ENCODE peak calls at places on chromosomes 7 and 10, in seven cellular contexts. One of them, this sample, is unnamed. For H3K27me3 and H3K9me3, the result is how much of the 10 kb centered on the place peaks cover.

GRCh38 chr10:12849351-12850181 is 151.9 kb downstream of the CCDC3 start:
- DNase-seq in right lobe of liver: no peak
- DNase-seq in psoas muscle: no peak
- DNase-seq in PC-3: no peak
- DNase-seq in SJSA1: no peak
- DNase-seq in NT2/D1: no peak
- DNase-seq in body of pancreas: no peak
- DNase-seq in this sample: no peak

GRCh38 chr7:138853448-138853847 is 55.5 kb upstream of the ATP6V0A4 start:
- DNase-seq in right lobe of liver: no peak
- DNase-seq in psoas muscle: no peak
- DNase-seq in PC-3: no peak
- DNase-seq in SJSA1: no peak
- DNase-seq in NT2/D1: no peak
- DNase-seq in body of pancreas: no peak
- DNase-seq in this sample: no peak

GRCh38 chr10:7192831-7193348 is 217.9 kb downstream of the SFMBT2 start:
- DNase-seq in right lobe of liver: no peak
- DNase-seq in psoas muscle: no peak
- DNase-seq in PC-3: no peak
- DNase-seq in SJSA1: no peak
- DNase-seq in NT2/D1: no peak
- DNase-seq in body of pancreas: no peak
- DNase-seq in this sample: no peak

GRCh38 chr7:95996174-95996573 is 223.8 kb downstream of the DYNC1I1 start:
- DNase-seq in right lobe of liver: no peak
- DNase-seq in psoas muscle: no peak
- DNase-seq in PC-3: no peak
- DNase-seq in SJSA1: peak
- DNase-seq in NT2/D1: no peak
- DNase-seq in body of pancreas: no peak
- DNase-seq in this sample: no peak

GRCh38 chr10:119479048-119479394 is 63.5 kb downstream of the RGS10 start:
- DNase-seq in right lobe of liver: no peak
- DNase-seq in psoas muscle: no peak
- DNase-seq in PC-3: no peak
- DNase-seq in SJSA1: no peak
- DNase-seq in NT2/D1: no peak
- DNase-seq in body of pancreas: no peak
- DNase-seq in this sample: no peak

GRCh38 chr10:93458821-93459257 is 23.3 kb downstream of the MYOF start:
- DNase-seq in right lobe of liver: no peak
- DNase-seq in psoas muscle: peak
- DNase-seq in PC-3: peak
- DNase-seq in SJSA1: peak
- DNase-seq in NT2/D1: peak
- DNase-seq in body of pancreas: peak
- DNase-seq in this sample: peak

GRCh38 chr10:130138479-130138866 is 2.3 kb downstream of the GLRX3 start:
- DNase-seq in right lobe of liver: no peak
- DNase-seq in psoas muscle: no peak
- DNase-seq in PC-3: peak
- DNase-seq in SJSA1: no peak
- DNase-seq in NT2/D1: no peak
- DNase-seq in body of pancreas: no peak
- DNase-seq in this sample: no peak

GRCh38 chr7:43492906-43493305 is 90.0 kb upstream of the STK17A start:
- DNase-seq in right lobe of liver: no peak
- DNase-seq in psoas muscle: no peak
- DNase-seq in PC-3: no peak
- DNase-seq in SJSA1: no peak
- DNase-seq in NT2/D1: no peak
- DNase-seq in body of pancreas: no peak
- DNase-seq in this sample: no peak

GRCh38 chr10:124917168-124917938 is 24.6 kb upstream of the ZRANB1 start:
- DNase-seq in right lobe of liver: peak
- DNase-seq in psoas muscle: peak
- DNase-seq in PC-3: peak
- DNase-seq in SJSA1: peak
- DNase-seq in NT2/D1: no peak
- DNase-seq in body of pancreas: peak
- DNase-seq in this sample: no peak

GRCh38 chr7:138919256-138919655 is 61.9 kb downstream of the KIAA1549 start:
- DNase-seq in right lobe of liver: no peak
- DNase-seq in psoas muscle: no peak
- DNase-seq in PC-3: peak
- DNase-seq in SJSA1: no peak
- DNase-seq in NT2/D1: no peak
- DNase-seq in body of pancreas: no peak
- DNase-seq in this sample: no peak

GRCh38 chr10:102237711-102238252 is 3.5 kb downstream of the PITX3 start:
- DNase-seq in right lobe of liver: no peak
- DNase-seq in psoas muscle: no peak
- DNase-seq in PC-3: no peak
- DNase-seq in SJSA1: no peak
- DNase-seq in NT2/D1: no peak
- DNase-seq in body of pancreas: no peak
- DNase-seq in this sample: no peak

GRCh38 chr10:102234866-102235597 is 6.3 kb downstream of the PITX3 start:
- DNase-seq in right lobe of liver: no peak
- DNase-seq in psoas muscle: no peak
- DNase-seq in PC-3: no peak
- DNase-seq in SJSA1: no peak
- DNase-seq in NT2/D1: no peak
- DNase-seq in body of pancreas: no peak
- DNase-seq in this sample: no peak

GRCh38 chr10:102233997-102234396 is 7.3 kb downstream of the PITX3 start:
- DNase-seq in right lobe of liver: no peak
- DNase-seq in psoas muscle: no peak
- DNase-seq in PC-3: no peak
- DNase-seq in SJSA1: no peak
- DNase-seq in NT2/D1: no peak
- DNase-seq in body of pancreas: no peak
- DNase-seq in this sample: no peak

GRCh38 chr10:102235598-102235920 is 5.8 kb downstream of the PITX3 start:
- DNase-seq in right lobe of liver: no peak
- DNase-seq in psoas muscle: no peak
- DNase-seq in PC-3: peak
- DNase-seq in SJSA1: peak
- DNase-seq in NT2/D1: no peak
- DNase-seq in body of pancreas: no peak
- DNase-seq in this sample: no peak

GRCh38 chr10:102235991-102236390 is 5.3 kb downstream of the PITX3 start:
- DNase-seq in right lobe of liver: no peak
- DNase-seq in psoas muscle: no peak
- DNase-seq in PC-3: no peak
- DNase-seq in SJSA1: no peak
- DNase-seq in NT2/D1: no peak
- DNase-seq in body of pancreas: no peak
- DNase-seq in this sample: no peak
- H3K27me3 ChIP-seq in right lobe of liver: under half
- H3K27me3 ChIP-seq in psoas muscle: under half
- H3K27me3 ChIP-seq in PC-3: under half
- H3K27me3 ChIP-seq in SJSA1: under half
- H3K27me3 ChIP-seq in NT2/D1: under half
- H3K27me3 ChIP-seq in body of pancreas: under half
- H3K27me3 ChIP-seq in this sample: under half

GRCh38 chr7:50769160-50769484 is 13.6 kb downstream of the GRB10 start:
- DNase-seq in right lobe of liver: no peak
- DNase-seq in psoas muscle: no peak
- DNase-seq in PC-3: no peak
- DNase-seq in SJSA1: no peak
- DNase-seq in NT2/D1: peak
- DNase-seq in body of pancreas: no peak
- DNase-seq in this sample: no peak
- H3K9me3 ChIP-seq in right lobe of liver: under half
- H3K9me3 ChIP-seq in psoas muscle: under half
- H3K9me3 ChIP-seq in PC-3: under half
- H3K9me3 ChIP-seq in SJSA1: under half
- H3K9me3 ChIP-seq in NT2/D1: half or more
- H3K9me3 ChIP-seq in body of pancreas: under half
- H3K9me3 ChIP-seq in this sample: under half

DNA sequence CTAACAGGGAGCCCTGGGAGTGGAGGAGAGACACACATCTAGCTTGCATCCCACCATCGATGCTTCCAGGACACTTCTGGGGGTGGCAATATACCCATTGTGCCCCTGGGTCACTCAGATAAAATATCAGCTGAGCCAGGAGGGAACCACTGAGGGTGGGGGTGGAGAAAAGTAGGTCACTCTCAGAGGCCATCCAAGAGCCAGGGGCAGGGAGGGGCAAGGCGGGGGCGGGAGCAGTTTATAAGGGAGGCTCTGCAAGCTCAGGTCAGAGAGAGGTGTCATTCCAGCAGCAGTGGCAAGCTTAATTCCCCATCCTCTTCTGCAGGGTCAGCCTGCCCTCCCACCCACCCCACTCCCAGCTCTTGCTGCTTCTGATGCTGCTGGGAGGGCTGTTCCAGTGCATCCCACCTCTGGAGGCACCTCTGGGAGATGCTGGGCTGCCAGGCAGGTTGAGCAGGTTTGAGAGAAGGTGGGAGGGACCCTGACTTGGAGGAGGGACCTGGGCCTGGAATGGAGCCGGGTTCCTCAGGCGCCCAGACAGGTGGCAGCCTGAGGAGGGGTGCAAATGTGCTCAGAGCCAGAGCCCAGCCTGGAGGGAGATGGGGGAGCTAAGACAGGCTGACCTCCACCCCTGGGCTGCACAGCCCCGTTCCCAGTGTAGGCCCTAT is 20.1 kb upstream of the TLX1 start:
- DNase-seq in right lobe of liver: no peak
- DNase-seq in psoas muscle: no peak
- DNase-seq in PC-3: peak
- DNase-seq in SJSA1: no peak
- DNase-seq in NT2/D1: no peak
- DNase-seq in body of pancreas: no peak
- DNase-seq in this sample: no peak
- H3K27me3 ChIP-seq in right lobe of liver: under half
- H3K27me3 ChIP-seq in psoas muscle: under half
- H3K27me3 ChIP-seq in PC-3: under half
- H3K27me3 ChIP-seq in SJSA1: half or more
- H3K27me3 ChIP-seq in NT2/D1: under half
- H3K27me3 ChIP-seq in body of pancreas: under half
- H3K27me3 ChIP-seq in this sample: half or more

GRCh38 chr7:158137516-158138328 is 449.9 kb downstream of the PTPRN2 start:
- DNase-seq in right lobe of liver: no peak
- DNase-seq in psoas muscle: no peak
- DNase-seq in PC-3: no peak
- DNase-seq in SJSA1: no peak
- DNase-seq in NT2/D1: no peak
- DNase-seq in body of pancreas: no peak
- DNase-seq in this sample: no peak

GRCh38 chr7:158139499-158139898 is 448.1 kb downstream of the PTPRN2 start:
- DNase-seq in right lobe of liver: no peak
- DNase-seq in psoas muscle: no peak
- DNase-seq in PC-3: no peak
- DNase-seq in SJSA1: no peak
- DNase-seq in NT2/D1: no peak
- DNase-seq in body of pancreas: no peak
- DNase-seq in this sample: no peak

GRCh38 chr7:158140538-158141220 is 446.9 kb downstream of the PTPRN2 start:
- DNase-seq in right lobe of liver: no peak
- DNase-seq in psoas muscle: no peak
- DNase-seq in PC-3: no peak
- DNase-seq in SJSA1: no peak
- DNase-seq in NT2/D1: no peak
- DNase-seq in body of pancreas: no peak
- DNase-seq in this sample: no peak

GRCh38 chr7:158135931-158136330 is 451.7 kb downstream of the PTPRN2 start:
- DNase-seq in right lobe of liver: no peak
- DNase-seq in psoas muscle: no peak
- DNase-seq in PC-3: no peak
- DNase-seq in SJSA1: no peak
- DNase-seq in NT2/D1: no peak
- DNase-seq in body of pancreas: no peak
- DNase-seq in this sample: no peak

GRCh38 chr7:158138329-158138597 is 449.4 kb downstream of the PTPRN2 start:
- DNase-seq in right lobe of liver: no peak
- DNase-seq in psoas muscle: no peak
- DNase-seq in PC-3: no peak
- DNase-seq in SJSA1: no peak
- DNase-seq in NT2/D1: no peak
- DNase-seq in body of pancreas: no peak
- DNase-seq in this sample: no peak
- H3K9me3 ChIP-seq in right lobe of liver: under half
- H3K9me3 ChIP-seq in psoas muscle: under half
- H3K9me3 ChIP-seq in PC-3: under half
- H3K9me3 ChIP-seq in SJSA1: under half
- H3K9me3 ChIP-seq in NT2/D1: under half
- H3K9me3 ChIP-seq in body of pancreas: under half
- H3K9me3 ChIP-seq in this sample: under half

DNA sequence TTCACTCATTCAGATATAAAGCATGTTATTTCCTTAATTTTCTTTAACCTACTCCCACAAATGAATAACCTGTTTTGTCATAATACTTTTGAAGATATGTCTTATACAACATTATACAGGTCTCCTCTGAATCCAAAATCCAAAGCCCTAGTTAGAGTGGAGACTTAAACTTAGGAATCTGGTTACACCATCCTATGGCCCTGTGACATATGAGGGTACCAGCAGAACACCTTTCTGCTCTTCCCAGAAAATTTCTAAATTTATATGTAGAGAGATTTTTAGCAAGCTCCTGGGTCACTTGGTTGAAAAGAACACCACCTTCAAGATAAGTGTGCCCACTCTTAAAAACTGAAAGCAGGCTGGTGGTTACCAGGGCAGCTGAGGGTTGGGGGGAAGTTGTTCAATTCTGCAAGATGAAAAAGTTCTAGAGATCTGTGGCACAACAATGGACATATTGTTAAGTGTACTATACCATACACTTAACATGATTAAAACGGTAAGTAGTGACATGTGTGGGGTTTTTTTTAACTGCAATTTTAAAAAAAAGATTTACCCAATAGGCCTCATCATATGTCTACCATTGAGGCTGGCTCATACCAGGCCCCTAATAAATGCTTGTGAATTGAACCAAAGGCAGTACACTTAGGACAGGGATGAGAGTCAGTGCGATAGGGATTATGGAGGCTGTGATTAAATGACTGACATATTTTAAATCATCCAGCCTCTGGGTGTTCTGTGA is 37.6 kb upstream of the KCNIP2 start:
- DNase-seq in right lobe of liver: no peak
- DNase-seq in psoas muscle: no peak
- DNase-seq in PC-3: no peak
- DNase-seq in SJSA1: no peak
- DNase-seq in NT2/D1: no peak
- DNase-seq in body of pancreas: no peak
- DNase-seq in this sample: no peak
- H3K27me3 ChIP-seq in right lobe of liver: under half
- H3K27me3 ChIP-seq in psoas muscle: under half
- H3K27me3 ChIP-seq in PC-3: under half
- H3K27me3 ChIP-seq in SJSA1: under half
- H3K27me3 ChIP-seq in NT2/D1: under half
- H3K27me3 ChIP-seq in body of pancreas: under half
- H3K27me3 ChIP-seq in this sample: under half

DNA sequence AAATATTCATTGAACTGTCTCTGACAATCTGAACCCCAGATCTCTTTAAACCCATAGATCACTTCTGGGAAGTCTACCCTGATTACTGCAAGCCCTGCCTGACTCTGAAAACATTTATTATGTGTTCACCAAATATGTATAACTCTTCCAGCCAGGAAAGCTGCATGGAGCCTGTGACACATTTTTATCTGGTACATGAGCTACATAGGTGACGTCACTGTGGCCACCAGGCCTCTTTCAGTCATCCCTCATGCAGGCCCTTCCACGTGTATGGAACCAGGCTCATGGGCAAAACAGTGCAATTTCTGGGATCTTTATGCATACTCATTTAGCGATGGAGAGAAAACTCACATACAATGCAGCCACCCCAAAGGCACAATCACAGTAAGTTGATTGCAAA is 133.9 kb upstream of the NUPR2 start:
- DNase-seq in right lobe of liver: no peak
- DNase-seq in psoas muscle: no peak
- DNase-seq in PC-3: no peak
- DNase-seq in SJSA1: no peak
- DNase-seq in NT2/D1: no peak
- DNase-seq in body of pancreas: no peak
- DNase-seq in this sample: no peak
- H3K9me3 ChIP-seq in right lobe of liver: under half
- H3K9me3 ChIP-seq in psoas muscle: under half
- H3K9me3 ChIP-seq in PC-3: under half
- H3K9me3 ChIP-seq in SJSA1: under half
- H3K9me3 ChIP-seq in NT2/D1: under half
- H3K9me3 ChIP-seq in body of pancreas: under half
- H3K9me3 ChIP-seq in this sample: under half

This sample was measured in tibial nerve.